ENCODE peak calls at places on chromosome 14, in nine cellular contexts. One of them, this sample, is unnamed.

GRCh38 chr14:71994416-71994815 is 62.2 kb downstream of the RGS6 start:
- DNase-seq in GM23248: no peak
- DNase-seq in MM.1S: no peak
- DNase-seq in neural progenitor cell: no peak
- DNase-seq in GM23338: no peak
- DNase-seq in HCT116: no peak
- DNase-seq in PC-3: no peak
- DNase-seq in SK-N-SH: no peak
- DNase-seq in OCI-LY7: no peak
- DNase-seq in this sample: no peak

GRCh38 chr14:27390130-27390529 is 792.3 kb upstream of the NOVA1 start:
- DNase-seq in neural progenitor cell: peak; percentile 2
- DNase-seq in PC-3: no peak
- DNase-seq in MM.1S: no peak
- DNase-seq in HCT116: no peak
- DNase-seq in GM23248: no peak
- DNase-seq in OCI-LY7: no peak
- DNase-seq in SK-N-SH: no peak
- DNase-seq in GM23338: peak; percentile 64
- DNase-seq in this sample: no peak

GRCh38 chr14:78152246-78153068 is 17.7 kb upstream of the NRXN3 start:
- DNase-seq in MM.1S: no peak
- DNase-seq in GM23338: no peak
- DNase-seq in HCT116: no peak
- DNase-seq in neural progenitor cell: no peak
- DNase-seq in SK-N-SH: no peak
- DNase-seq in PC-3: no peak
- DNase-seq in OCI-LY7: no peak
- DNase-seq in GM23248: no peak
- DNase-seq in this sample: no peak

GRCh38 chr14:71206123-71206522 is 298.9 kb downstream of the PCNX1 start:
- DNase-seq in SK-N-SH: no peak
- DNase-seq in neural progenitor cell: no peak
- DNase-seq in PC-3: no peak
- DNase-seq in GM23248: peak; percentile 32
- DNase-seq in GM23338: no peak
- DNase-seq in OCI-LY7: no peak
- DNase-seq in HCT116: no peak
- DNase-seq in MM.1S: no peak
- DNase-seq in this sample: no peak

GRCh38 chr14:53044486-53044885 is 93.6 kb upstream of the FERMT2 start:
- DNase-seq in MM.1S: no peak
- DNase-seq in GM23338: no peak
- DNase-seq in SK-N-SH: no peak
- DNase-seq in neural progenitor cell: no peak
- DNase-seq in PC-3: peak; percentile 69
- DNase-seq in OCI-LY7: no peak
- DNase-seq in GM23248: peak; percentile 89
- DNase-seq in HCT116: no peak
- DNase-seq in this sample: peak; percentile 22

GRCh38 chr14:95398630-95399547 is 79.2 kb upstream of the CLMN start:
- DNase-seq in HCT116: no peak
- DNase-seq in neural progenitor cell: no peak
- DNase-seq in PC-3: no peak
- DNase-seq in OCI-LY7: no peak
- DNase-seq in GM23338: no peak
- DNase-seq in GM23248: no peak
- DNase-seq in SK-N-SH: no peak
- DNase-seq in MM.1S: no peak
- DNase-seq in this sample: no peak

GRCh38 chr14:70909788-70910614 is 2.7 kb downstream of the PCNX1 start:
- DNase-seq in SK-N-SH: no peak
- DNase-seq in OCI-LY7: no peak
- DNase-seq in HCT116: no peak
- DNase-seq in neural progenitor cell: peak; percentile 65
- DNase-seq in PC-3: peak; percentile 22
- DNase-seq in GM23248: peak; percentile 54
- DNase-seq in GM23338: no peak
- DNase-seq in MM.1S: no peak
- DNase-seq in this sample: no peak

GRCh38 chr14:89408907-89409675 is 7.9 kb downstream of the FOXN3 start:
- DNase-seq in OCI-LY7: no peak
- DNase-seq in HCT116: no peak
- DNase-seq in GM23338: no peak
- DNase-seq in PC-3: no peak
- DNase-seq in GM23248: no peak
- DNase-seq in MM.1S: no peak
- DNase-seq in neural progenitor cell: no peak
- DNase-seq in SK-N-SH: no peak
- DNase-seq in this sample: no peak

GRCh38 chr14:95699397-95699796 is 13.2 kb downstream of the TCL1B start:
- DNase-seq in MM.1S: no peak
- DNase-seq in neural progenitor cell: no peak
- DNase-seq in OCI-LY7: peak; percentile 50
- DNase-seq in PC-3: no peak
- DNase-seq in GM23248: no peak
- DNase-seq in HCT116: no peak
- DNase-seq in GM23338: peak; percentile 34
- DNase-seq in SK-N-SH: no peak
- DNase-seq in this sample: no peak

GRCh38 chr14:92990456-92991430 is 67.8 kb downstream of the CHGA start:
- DNase-seq in PC-3: no peak
- DNase-seq in MM.1S: no peak
- DNase-seq in GM23338: no peak
- DNase-seq in GM23248: no peak
- DNase-seq in HCT116: no peak
- DNase-seq in SK-N-SH: peak; percentile 73
- DNase-seq in OCI-LY7: no peak
- DNase-seq in neural progenitor cell: no peak
- DNase-seq in this sample: no peak

GRCh38 chr14:37658174-37658573 is 62.7 kb downstream of the TTC6 start:
- DNase-seq in SK-N-SH: no peak
- DNase-seq in OCI-LY7: no peak
- DNase-seq in MM.1S: no peak
- DNase-seq in HCT116: no peak
- DNase-seq in GM23338: peak; percentile 6
- DNase-seq in PC-3: peak; percentile 77
- DNase-seq in GM23248: no peak
- DNase-seq in neural progenitor cell: no peak
- DNase-seq in this sample: no peak

GRCh38 chr14:93320489-93320888 is 12.3 kb downstream of the BTBD7 start:
- DNase-seq in GM23338: no peak
- DNase-seq in MM.1S: no peak
- DNase-seq in neural progenitor cell: no peak
- DNase-seq in OCI-LY7: no peak
- DNase-seq in GM23248: no peak
- DNase-seq in HCT116: no peak
- DNase-seq in PC-3: no peak
- DNase-seq in SK-N-SH: no peak
- DNase-seq in this sample: no peak

GRCh38 chr14:38297681-38298080 is 41.8 kb upstream of the CLEC14A start:
- DNase-seq in GM23248: peak; percentile 7
- DNase-seq in GM23338: no peak
- DNase-seq in HCT116: no peak
- DNase-seq in SK-N-SH: no peak
- DNase-seq in PC-3: peak; percentile 17
- DNase-seq in MM.1S: no peak
- DNase-seq in neural progenitor cell: no peak
- DNase-seq in OCI-LY7: no peak
- DNase-seq in this sample: no peak

GRCh38 chr14:67240168-67240932 is 885 bp upstream of the PALS1 start:
- DNase-seq in MM.1S: peak; percentile 8
- DNase-seq in GM23248: peak; percentile 72
- DNase-seq in OCI-LY7: peak; percentile 31
- DNase-seq in SK-N-SH: peak; percentile 52
- DNase-seq in GM23338: peak; percentile 45
- DNase-seq in neural progenitor cell: peak; percentile 28
- DNase-seq in HCT116: no peak
- DNase-seq in PC-3: peak; percentile 67
- DNase-seq in this sample: peak; percentile 52

GRCh38 chr14:104936361-104937155 is 11.9 kb downstream of the PLD4 start:
- DNase-seq in SK-N-SH: no peak
- DNase-seq in GM23248: no peak
- DNase-seq in OCI-LY7: no peak
- DNase-seq in neural progenitor cell: no peak
- DNase-seq in HCT116: no peak
- DNase-seq in PC-3: no peak
- DNase-seq in MM.1S: no peak
- DNase-seq in GM23338: no peak
- DNase-seq in this sample: no peak
- H3K4me2 ChIP-seq in SK-N-SH: no peak overlapping the region
- H3K4me2 ChIP-seq in GM23248: no peak overlapping the region
- H3K4me2 ChIP-seq in OCI-LY7: no peak overlapping the region
- H3K4me2 ChIP-seq in neural progenitor cell: no peak overlapping the region
- H3K4me2 ChIP-seq in HCT116: no peak overlapping the region
- H3K4me2 ChIP-seq in PC-3: no peak overlapping the region
- H3K4me2 ChIP-seq in MM.1S: no peak overlapping the region
- H3K4me2 ChIP-seq in GM23338: no peak overlapping the region
- H3K4me2 ChIP-seq in this sample: no peak overlapping the region

DNA sequence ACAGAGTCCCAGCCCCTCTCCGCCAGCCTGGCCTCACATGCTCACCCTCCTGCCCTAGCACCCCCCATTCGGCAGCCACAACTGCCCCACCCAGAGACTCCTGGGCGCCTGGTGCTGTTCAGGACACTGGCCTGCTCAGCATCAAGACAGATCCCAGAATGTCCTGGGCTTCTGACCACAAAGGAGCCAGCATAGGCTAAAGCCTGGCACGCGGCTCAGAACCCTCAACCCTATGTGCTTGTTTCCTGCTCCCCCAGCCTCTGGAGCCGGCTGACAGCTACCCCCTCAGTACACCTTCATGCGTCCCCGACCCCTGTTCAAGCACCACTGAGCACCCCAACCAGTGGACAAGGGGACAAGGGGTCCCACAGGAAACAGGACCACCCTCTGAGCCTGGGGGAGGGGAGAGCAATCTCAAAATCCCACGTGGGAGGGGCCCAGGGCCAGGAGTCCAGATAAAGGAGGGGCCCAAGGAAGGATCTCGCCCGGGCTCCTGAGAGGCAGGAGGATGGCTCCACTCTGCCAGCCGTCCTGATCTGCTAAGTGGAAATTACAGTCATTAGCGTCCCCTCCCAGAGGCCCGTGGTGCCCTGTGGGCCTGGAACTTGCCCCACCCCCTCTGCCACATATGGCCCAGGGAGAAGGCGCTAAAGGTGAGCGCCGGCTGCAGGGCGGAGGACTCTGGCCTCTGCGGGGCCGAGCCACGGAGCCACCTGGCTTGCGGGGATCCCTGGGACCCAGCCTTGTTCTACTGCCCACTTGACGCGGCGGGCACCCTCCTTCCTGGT is 27.1 kb upstream of the GPR132 start:
- DNase-seq in GM23248: peak; percentile 61
- DNase-seq in HCT116: no peak
- DNase-seq in OCI-LY7: no peak
- DNase-seq in neural progenitor cell: peak; percentile 26
- DNase-seq in GM23338: peak; percentile 41
- DNase-seq in PC-3: peak; percentile 38
- DNase-seq in MM.1S: no peak
- DNase-seq in SK-N-SH: peak; percentile 72
- DNase-seq in this sample: peak; percentile 79
- H2AFZ ChIP-seq in GM23248: peak overlapping the region; percentile 67
- H2AFZ ChIP-seq in HCT116: no peak overlapping the region
- H2AFZ ChIP-seq in OCI-LY7: no peak overlapping the region
- H2AFZ ChIP-seq in neural progenitor cell: no peak overlapping the region
- H2AFZ ChIP-seq in GM23338: peak overlapping the region; percentile 84
- H2AFZ ChIP-seq in PC-3: peak overlapping the region; percentile 51
- H2AFZ ChIP-seq in MM.1S: no peak overlapping the region
- H2AFZ ChIP-seq in SK-N-SH: no peak overlapping the region
- H2AFZ ChIP-seq in this sample: peak overlapping the region; percentile 58

GRCh38 chr14:23403139-23403438 is 5.0 kb downstream of the MYH6 start:
- DNase-seq in OCI-LY7: no peak
- DNase-seq in GM23338: no peak
- DNase-seq in neural progenitor cell: no peak
- DNase-seq in GM23248: no peak
- DNase-seq in MM.1S: no peak
- DNase-seq in SK-N-SH: no peak
- DNase-seq in PC-3: no peak
- DNase-seq in HCT116: no peak
- DNase-seq in this sample: no peak

GRCh38 chr14:23403908-23404307 is 4.2 kb downstream of the MYH6 start:
- DNase-seq in SK-N-SH: no peak
- DNase-seq in OCI-LY7: no peak
- DNase-seq in GM23338: no peak
- DNase-seq in GM23248: no peak
- DNase-seq in HCT116: no peak
- DNase-seq in neural progenitor cell: no peak
- DNase-seq in MM.1S: no peak
- DNase-seq in PC-3: no peak
- DNase-seq in this sample: no peak

GRCh38 chr14:23405096-23405495 is 3.0 kb downstream of the MYH6 start:
- DNase-seq in GM23248: no peak
- DNase-seq in MM.1S: no peak
- DNase-seq in GM23338: no peak
- DNase-seq in SK-N-SH: no peak
- DNase-seq in neural progenitor cell: no peak
- DNase-seq in OCI-LY7: no peak
- DNase-seq in PC-3: no peak
- DNase-seq in HCT116: no peak
- DNase-seq in this sample: no peak

GRCh38 chr14:23405516-23406025 is 2.5 kb downstream of the MYH6 start:
- DNase-seq in OCI-LY7: no peak
- DNase-seq in MM.1S: no peak
- DNase-seq in PC-3: no peak
- DNase-seq in GM23338: no peak
- DNase-seq in SK-N-SH: no peak
- DNase-seq in HCT116: no peak
- DNase-seq in GM23248: no peak
- DNase-seq in neural progenitor cell: no peak
- DNase-seq in this sample: no peak

GRCh38 chr14:23404331-23404900 is 3.7 kb downstream of the MYH6 start:
- DNase-seq in GM23248: no peak
- DNase-seq in GM23338: no peak
- DNase-seq in MM.1S: no peak
- DNase-seq in HCT116: no peak
- DNase-seq in SK-N-SH: no peak
- DNase-seq in PC-3: no peak
- DNase-seq in OCI-LY7: no peak
- DNase-seq in neural progenitor cell: no peak
- DNase-seq in this sample: no peak
- TF ChIP-seq EZH2phosphoT487 in GM23248: no peak
- TF ChIP-seq EZH2phosphoT487 in GM23338: no peak
- TF ChIP-seq EZH2phosphoT487 in MM.1S: no peak
- TF ChIP-seq EZH2phosphoT487 in HCT116: no peak
- TF ChIP-seq EZH2phosphoT487 in SK-N-SH: no peak
- TF ChIP-seq EZH2phosphoT487 in PC-3: no peak
- TF ChIP-seq EZH2phosphoT487 in OCI-LY7: no peak
- TF ChIP-seq EZH2phosphoT487 in neural progenitor cell: no peak
- TF ChIP-seq EZH2phosphoT487 in this sample: no peak

GRCh38 chr14:21974741-21975140 is 301.1 kb upstream of the OR4E1 start:
- DNase-seq in HCT116: no peak
- DNase-seq in GM23338: no peak
- DNase-seq in neural progenitor cell: no peak
- DNase-seq in SK-N-SH: no peak
- DNase-seq in GM23248: no peak
- DNase-seq in OCI-LY7: no peak
- DNase-seq in PC-3: no peak
- DNase-seq in MM.1S: no peak
- DNase-seq in this sample: no peak

GRCh38 chr14:21978999-21979314 is 305.3 kb upstream of the OR4E1 start:
- DNase-seq in GM23248: no peak
- DNase-seq in MM.1S: no peak
- DNase-seq in neural progenitor cell: no peak
- DNase-seq in GM23338: no peak
- DNase-seq in PC-3: no peak
- DNase-seq in HCT116: no peak
- DNase-seq in SK-N-SH: no peak
- DNase-seq in OCI-LY7: no peak
- DNase-seq in this sample: no peak

GRCh38 chr14:21978184-21978998 is 304.8 kb upstream of the OR4E1 start:
- DNase-seq in GM23338: peak; percentile 85
- DNase-seq in GM23248: peak; percentile 33
- DNase-seq in SK-N-SH: peak; percentile 33
- DNase-seq in PC-3: peak; percentile 62
- DNase-seq in HCT116: peak; percentile 16
- DNase-seq in OCI-LY7: peak; percentile 66
- DNase-seq in MM.1S: peak; percentile 59
- DNase-seq in neural progenitor cell: peak; percentile 75
- DNase-seq in this sample: peak; percentile 52
- H3K4me2 ChIP-seq in GM23338: no peak overlapping the region
- H3K4me2 ChIP-seq in GM23248: no peak overlapping the region
- H3K4me2 ChIP-seq in SK-N-SH: no peak overlapping the region
- H3K4me2 ChIP-seq in PC-3: no peak overlapping the region
- H3K4me2 ChIP-seq in HCT116: no peak overlapping the region
- H3K4me2 ChIP-seq in OCI-LY7: no peak overlapping the region
- H3K4me2 ChIP-seq in MM.1S: no peak overlapping the region
- H3K4me2 ChIP-seq in neural progenitor cell: no peak overlapping the region
- H3K4me2 ChIP-seq in this sample: no peak overlapping the region